ENCODE peak calls at places on chromosomes 2 and 18, in four cellular contexts. N is stromal cell of bone marrow; Y is iris pigment epithelial cell; S is stimulated activated CD8-positive, alpha-beta memory T cell treated with anti-CD3 and anti-CD28 coated beads, Interleukin-12 subunit alpha, Interleukin-12 subunit beta, amount 100 ng/mL, for 4 hours. I is an unnamed sample.

GRCh38 chr18:33239298-33239697 is 201.2 kb downstream of the CCDC178 start:
- DNase-seq in Y (no peak), N (no peak), S (no peak), I (no peak)

GRCh38 chr2:88897718-88898117 is 206.2 kb downstream of the RPIA start:
- DNase-seq in N (no peak), S (no peak), Y (no peak), I (no peak)

GRCh38 chr18:8890957-8891464 is 185.7 kb downstream of the MTCL1 start:
- DNase-seq in Y (peak), N (peak), S (no peak), I (peak)

GRCh38 chr2:46329803-46330775 is 32.9 kb downstream of the EPAS1 start:
- DNase-seq in N (peak), Y (peak), S (no peak), I (peak)

GRCh38 chr2:25851740-25852503 is 26.4 kb downstream of the ASXL2 start:
- DNase-seq in Y (peak), S (no peak), N (peak), I (peak)

GRCh38 chr2:74146929-74147728 is 583 bp downstream of the BOLA3 start:
- DNase-seq in N (peak), Y (peak), S (no peak), I (no peak)

GRCh38 chr2:177606636-177607035 is 214.1 kb downstream of the AGPS start:
- DNase-seq in N (no peak), Y (peak), S (no peak), I (no peak)

GRCh38 chr2:46802665-46803550 is 112.7 kb downstream of the MCFD2 start:
- DNase-seq in S (no peak), N (no peak), Y (no peak), I (no peak)

GRCh38 chr18:34495434-34495833 is 214.7 kb upstream of the DTNA start:
- DNase-seq in N (no peak), S (no peak), Y (no peak), I (no peak)

GRCh38 chr2:237591379-237591881 is 896 bp upstream of the RAB17 start:
- DNase-seq in S (no peak), N (no peak), Y (no peak), I (no peak)

GRCh38 chr2:9422321-9423099 is 818 bp downstream of the ITGB1BP1 start:
- DNase-seq in S (peak), N (no peak), Y (peak), I (peak)

GRCh38 chr2:128536925-128537620 is 218.4 kb upstream of the HS6ST1 start:
- DNase-seq in Y (peak), S (no peak), N (peak), I (peak)

GRCh38 chr18:59079264-59079972 is 60.3 kb upstream of the SEC11C start:
- DNase-seq in N (no peak), Y (no peak), S (no peak), I (peak)

GRCh38 chr2:188471166-188471565 is 179.5 kb downstream of the GULP1 start:
- DNase-seq in S (no peak), N (no peak), Y (no peak), I (no peak)

GRCh38 chr2:45710468-45710867 is 59.0 kb downstream of the PRKCE start:
- DNase-seq in S (no peak), Y (no peak), N (no peak), I (no peak)

GRCh38 chr2:26536371-26537068 is 58.6 kb upstream of the OTOF start:
- DNase-seq in Y (no peak), N (no peak), S (no peak), I (no peak)

GRCh38 chr2:148640767-148641166 is 3.8 kb upstream of the EPC2 start:
- DNase-seq in S (no peak), N (no peak), Y (no peak), I (no peak)

GRCh38 chr2:98806266-98806697 is 75.3 kb upstream of the MGAT4A start:
- DNase-seq in N (peak), Y (no peak), S (no peak), I (peak)

GRCh38 chr2:210167227-210167626 is 4.0 kb downstream of the KANSL1L start:
- DNase-seq in Y (peak), S (no peak), N (no peak), I (peak)

GRCh38 chr2:85755122-85756027 is 1.6 kb downstream of the ATOH8 start:
- DNase-seq in Y (peak), S (no peak), N (no peak), I (no peak)

GRCh38 chr2:207746131-207746530 is 23.6 kb downstream of the FZD5 start:
- DNase-seq in Y (peak), S (no peak), N (no peak), I (peak)